ENCODE peak calls at places on chromosome 12, in seven cellular contexts. One of them, this sample, is unnamed.

GRCh38 chr12:82966160-82966559 is 279.5 kb downstream of the TMTC2 start:
- DNase-seq in left ventricle myocardium inferior: no peak
- DNase-seq in colonic mucosa: no peak
- DNase-seq in effector memory CD4-positive, alpha-beta T cell: no peak
- DNase-seq in small intestine: no peak
- DNase-seq in heart right ventricle: no peak
- DNase-seq in GM23248: no peak
- DNase-seq in this sample: no peak

GRCh38 chr12:32561931-32562341 is 117.2 kb upstream of the DNM1L start:
- DNase-seq in GM23248: no peak
- DNase-seq in effector memory CD4-positive, alpha-beta T cell: no peak
- DNase-seq in left ventricle myocardium inferior: no peak
- DNase-seq in colonic mucosa: no peak
- DNase-seq in heart right ventricle: no peak
- DNase-seq in small intestine: no peak
- DNase-seq in this sample: no peak

GRCh38 chr12:2294651-2295475 is 242.1 kb downstream of the CACNA1C start:
- DNase-seq in GM23248: peak; percentile 71
- DNase-seq in small intestine: no peak
- DNase-seq in left ventricle myocardium inferior: no peak
- DNase-seq in colonic mucosa: no peak
- DNase-seq in effector memory CD4-positive, alpha-beta T cell: no peak
- DNase-seq in heart right ventricle: no peak
- DNase-seq in this sample: no peak

GRCh38 chr12:26523708-26524150 is 309.3 kb downstream of the ITPR2 start:
- DNase-seq in heart right ventricle: peak; percentile 87
- DNase-seq in effector memory CD4-positive, alpha-beta T cell: no peak
- DNase-seq in colonic mucosa: peak; percentile 91
- DNase-seq in GM23248: peak; percentile 93
- DNase-seq in left ventricle myocardium inferior: peak; percentile 82
- DNase-seq in small intestine: peak; percentile 99
- DNase-seq in this sample: no peak

GRCh38 chr12:24071842-24072241 is 122.4 kb upstream of the SOX5 start:
- DNase-seq in left ventricle myocardium inferior: no peak
- DNase-seq in heart right ventricle: no peak
- DNase-seq in colonic mucosa: no peak
- DNase-seq in small intestine: no peak
- DNase-seq in effector memory CD4-positive, alpha-beta T cell: no peak
- DNase-seq in GM23248: no peak
- DNase-seq in this sample: no peak

GRCh38 chr12:27193854-27194544 is 50.1 kb upstream of the STK38L start:
- DNase-seq in left ventricle myocardium inferior: peak; percentile 49
- DNase-seq in GM23248: peak; percentile 78
- DNase-seq in small intestine: no peak
- DNase-seq in effector memory CD4-positive, alpha-beta T cell: no peak
- DNase-seq in colonic mucosa: no peak
- DNase-seq in heart right ventricle: peak; percentile 63
- DNase-seq in this sample: no peak

GRCh38 chr12:122865268-122866231 is 30.3 kb downstream of the HIP1R start:
- DNase-seq in left ventricle myocardium inferior: peak; percentile 57
- DNase-seq in effector memory CD4-positive, alpha-beta T cell: no peak
- DNase-seq in colonic mucosa: no peak
- DNase-seq in GM23248: peak; percentile 38
- DNase-seq in heart right ventricle: no peak
- DNase-seq in small intestine: peak; percentile 60
- DNase-seq in this sample: peak; percentile 67

GRCh38 chr12:25415004-25415403 is 138.1 kb downstream of the LMNTD1 start:
- DNase-seq in small intestine: no peak
- DNase-seq in colonic mucosa: no peak
- DNase-seq in left ventricle myocardium inferior: no peak
- DNase-seq in effector memory CD4-positive, alpha-beta T cell: no peak
- DNase-seq in GM23248: no peak
- DNase-seq in heart right ventricle: no peak
- DNase-seq in this sample: no peak

GRCh38 chr12:124032265-124032886 is 59.4 kb downstream of the ZNF664 start:
- DNase-seq in small intestine: peak; percentile 62
- DNase-seq in effector memory CD4-positive, alpha-beta T cell: no peak
- DNase-seq in GM23248: peak; percentile 85
- DNase-seq in heart right ventricle: peak; percentile 63
- DNase-seq in left ventricle myocardium inferior: no peak
- DNase-seq in colonic mucosa: peak; percentile 52
- DNase-seq in this sample: peak; percentile 89

GRCh38 chr12:77537648-77538047 is 293.0 kb upstream of the NAV3 start:
- DNase-seq in GM23248: peak; percentile 12
- DNase-seq in left ventricle myocardium inferior: no peak
- DNase-seq in colonic mucosa: no peak
- DNase-seq in small intestine: no peak
- DNase-seq in effector memory CD4-positive, alpha-beta T cell: no peak
- DNase-seq in heart right ventricle: no peak
- DNase-seq in this sample: no peak

GRCh38 chr12:110766311-110767154 is 23.8 kb upstream of the PPP1CC start:
- DNase-seq in effector memory CD4-positive, alpha-beta T cell: no peak
- DNase-seq in left ventricle myocardium inferior: no peak
- DNase-seq in GM23248: peak; percentile 45
- DNase-seq in heart right ventricle: no peak
- DNase-seq in colonic mucosa: no peak
- DNase-seq in small intestine: no peak
- DNase-seq in this sample: no peak

GRCh38 chr12:3342051-3342450 is 149.0 kb upstream of the PRMT8 start:
- DNase-seq in heart right ventricle: peak; percentile 79
- DNase-seq in colonic mucosa: peak; percentile 23
- DNase-seq in effector memory CD4-positive, alpha-beta T cell: no peak
- DNase-seq in GM23248: peak; percentile 45
- DNase-seq in left ventricle myocardium inferior: peak; percentile 41
- DNase-seq in small intestine: no peak
- DNase-seq in this sample: peak; percentile 82

GRCh38 chr12:106048016-106048415 is 90.7 kb downstream of the NUAK1 start:
- DNase-seq in heart right ventricle: no peak
- DNase-seq in GM23248: no peak
- DNase-seq in small intestine: no peak
- DNase-seq in colonic mucosa: no peak
- DNase-seq in effector memory CD4-positive, alpha-beta T cell: no peak
- DNase-seq in left ventricle myocardium inferior: no peak
- DNase-seq in this sample: no peak

GRCh38 chr12:106157802-106158201 is 19.0 kb upstream of the NUAK1 start:
- DNase-seq in colonic mucosa: no peak
- DNase-seq in heart right ventricle: no peak
- DNase-seq in left ventricle myocardium inferior: no peak
- DNase-seq in effector memory CD4-positive, alpha-beta T cell: no peak
- DNase-seq in small intestine: no peak
- DNase-seq in GM23248: no peak
- DNase-seq in this sample: no peak

GRCh38 chr12:101671157-101671791 is 26.2 kb upstream of the CHPT1 start:
- DNase-seq in colonic mucosa: no peak
- DNase-seq in heart right ventricle: no peak
- DNase-seq in left ventricle myocardium inferior: peak; percentile 17
- DNase-seq in small intestine: peak; percentile 31
- DNase-seq in effector memory CD4-positive, alpha-beta T cell: no peak
- DNase-seq in GM23248: no peak
- DNase-seq in this sample: no peak

GRCh38 chr12:6766651-6767300 is 613 bp downstream of the PTMS start:
- DNase-seq in left ventricle myocardium inferior: peak; percentile 85
- DNase-seq in small intestine: peak; percentile 63
- DNase-seq in heart right ventricle: peak; percentile 83
- DNase-seq in GM23248: peak; percentile 90
- DNase-seq in effector memory CD4-positive, alpha-beta T cell: peak; percentile 30
- DNase-seq in colonic mucosa: peak; percentile 85
- DNase-seq in this sample: peak; percentile 91

GRCh38 chr12:99611117-99611516 is 36.4 kb upstream of the GARIN6 start:
- DNase-seq in small intestine: no peak
- DNase-seq in colonic mucosa: no peak
- DNase-seq in left ventricle myocardium inferior: no peak
- DNase-seq in effector memory CD4-positive, alpha-beta T cell: no peak
- DNase-seq in heart right ventricle: no peak
- DNase-seq in GM23248: peak; percentile 36
- DNase-seq in this sample: no peak

GRCh38 chr12:116864371-116865160 is 16.7 kb downstream of the HRK start:
- DNase-seq in colonic mucosa: no peak
- DNase-seq in small intestine: no peak
- DNase-seq in left ventricle myocardium inferior: no peak
- DNase-seq in heart right ventricle: no peak
- DNase-seq in GM23248: peak; percentile 84
- DNase-seq in effector memory CD4-positive, alpha-beta T cell: no peak
- DNase-seq in this sample: no peak

GRCh38 chr12:114680498-114681148 is 3.4 kb downstream of the TBX3 start:
- DNase-seq in GM23248: peak; percentile 58
- DNase-seq in heart right ventricle: no peak
- DNase-seq in left ventricle myocardium inferior: no peak
- DNase-seq in colonic mucosa: no peak
- DNase-seq in effector memory CD4-positive, alpha-beta T cell: no peak
- DNase-seq in small intestine: no peak
- DNase-seq in this sample: no peak

GRCh38 chr12:23066095-23066494 is 441.1 kb downstream of the ETNK1 start:
- DNase-seq in left ventricle myocardium inferior: no peak
- DNase-seq in effector memory CD4-positive, alpha-beta T cell: no peak
- DNase-seq in small intestine: no peak
- DNase-seq in colonic mucosa: no peak
- DNase-seq in GM23248: peak; percentile 30
- DNase-seq in heart right ventricle: no peak
- DNase-seq in this sample: no peak

GRCh38 chr12:110247340-110248095 is 33.5 kb upstream of the ATP2A2 start:
- DNase-seq in heart right ventricle: no peak
- DNase-seq in GM23248: no peak
- DNase-seq in small intestine: peak; percentile 98
- DNase-seq in colonic mucosa: peak; percentile 88
- DNase-seq in effector memory CD4-positive, alpha-beta T cell: no peak
- DNase-seq in left ventricle myocardium inferior: peak; percentile 59
- DNase-seq in this sample: no peak

GRCh38 chr12:97946701-97947100 is 484.1 kb downstream of the RMST start:
- DNase-seq in effector memory CD4-positive, alpha-beta T cell: no peak
- DNase-seq in heart right ventricle: no peak
- DNase-seq in GM23248: no peak
- DNase-seq in small intestine: no peak
- DNase-seq in colonic mucosa: no peak
- DNase-seq in left ventricle myocardium inferior: no peak
- DNase-seq in this sample: no peak

GRCh38 chr12:105257321-105257728 is 21.4 kb upstream of the APPL2 start:
- DNase-seq in colonic mucosa: no peak
- DNase-seq in heart right ventricle: no peak
- DNase-seq in effector memory CD4-positive, alpha-beta T cell: no peak
- DNase-seq in GM23248: peak; percentile 92
- DNase-seq in left ventricle myocardium inferior: no peak
- DNase-seq in small intestine: no peak
- DNase-seq in this sample: no peak

GRCh38 chr12:51077930-51078329 is 5.5 kb downstream of the CSRNP2 start:
- DNase-seq in small intestine: no peak
- DNase-seq in left ventricle myocardium inferior: no peak
- DNase-seq in heart right ventricle: peak; percentile 54
- DNase-seq in GM23248: peak; percentile 78
- DNase-seq in effector memory CD4-positive, alpha-beta T cell: no peak
- DNase-seq in colonic mucosa: no peak
- DNase-seq in this sample: no peak

GRCh38 chr12:20420557-20420956 is 52.2 kb downstream of the PDE3A start:
- DNase-seq in small intestine: peak; percentile 79
- DNase-seq in GM23248: no peak
- DNase-seq in heart right ventricle: no peak
- DNase-seq in effector memory CD4-positive, alpha-beta T cell: no peak
- DNase-seq in colonic mucosa: peak; percentile 57
- DNase-seq in left ventricle myocardium inferior: no peak
- DNase-seq in this sample: no peak

GRCh38 chr12:51631591-51631990 is 40.6 kb downstream of the SCN8A start:
- DNase-seq in effector memory CD4-positive, alpha-beta T cell: no peak
- DNase-seq in heart right ventricle: no peak
- DNase-seq in GM23248: peak; percentile 88
- DNase-seq in colonic mucosa: no peak
- DNase-seq in left ventricle myocardium inferior: no peak
- DNase-seq in small intestine: no peak
- DNase-seq in this sample: no peak

DNA sequence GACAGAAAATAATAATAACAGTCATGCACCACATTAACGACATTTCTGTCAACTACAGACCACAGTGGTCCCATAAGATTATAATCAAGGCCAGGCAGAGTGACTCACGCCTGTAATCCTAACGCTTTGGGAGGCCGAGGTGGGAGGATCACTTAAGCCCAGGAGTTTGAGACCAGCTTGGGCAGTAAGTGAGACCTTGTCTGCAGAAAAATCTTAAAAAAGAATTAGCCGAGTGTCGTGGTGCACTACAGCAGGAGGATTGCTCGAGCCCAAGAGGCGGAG is 8.6 kb downstream of the NAB2 start:
- DNase-seq in small intestine: no peak
- DNase-seq in heart right ventricle: no peak
- DNase-seq in colonic mucosa: no peak
- DNase-seq in GM23248: no peak
- DNase-seq in left ventricle myocardium inferior: no peak
- DNase-seq in effector memory CD4-positive, alpha-beta T cell: no peak
- DNase-seq in this sample: no peak
- H3K36me3 ChIP-seq in small intestine: peaks cover 6% of the 10 kb centered on the region
- H3K36me3 ChIP-seq in heart right ventricle: no peaks in the 10 kb centered on the region
- H3K36me3 ChIP-seq in colonic mucosa: peaks cover 15% of the 10 kb centered on the region
- H3K36me3 ChIP-seq in GM23248: peaks cover 20% of the 10 kb centered on the region
- H3K36me3 ChIP-seq in left ventricle myocardium inferior: peaks cover 77% of the 10 kb centered on the region
- H3K36me3 ChIP-seq in effector memory CD4-positive, alpha-beta T cell: peaks cover 48% of the 10 kb centered on the region
- H3K36me3 ChIP-seq in this sample: peaks cover 16% of the 10 kb centered on the region

GRCh38 chr12:46523446-46523845 is 150.9 kb upstream of the SLC38A2 start:
- DNase-seq in small intestine: no peak
- DNase-seq in GM23248: no peak
- DNase-seq in colonic mucosa: no peak
- DNase-seq in left ventricle myocardium inferior: no peak
- DNase-seq in heart right ventricle: no peak
- DNase-seq in effector memory CD4-positive, alpha-beta T cell: no peak
- DNase-seq in this sample: no peak
- H3K4me3 ChIP-seq in small intestine: peak overlapping the region; percentile 10
- H3K4me3 ChIP-seq in GM23248: peak overlapping the region; percentile 65
- H3K4me3 ChIP-seq in colonic mucosa: no peak overlapping the region
- H3K4me3 ChIP-seq in left ventricle myocardium inferior: no peak overlapping the region
- H3K4me3 ChIP-seq in heart right ventricle: no peak overlapping the region
- H3K4me3 ChIP-seq in effector memory CD4-positive, alpha-beta T cell: peak overlapping the region; percentile 4
- H3K4me3 ChIP-seq in this sample: no peak overlapping the region

DNA sequence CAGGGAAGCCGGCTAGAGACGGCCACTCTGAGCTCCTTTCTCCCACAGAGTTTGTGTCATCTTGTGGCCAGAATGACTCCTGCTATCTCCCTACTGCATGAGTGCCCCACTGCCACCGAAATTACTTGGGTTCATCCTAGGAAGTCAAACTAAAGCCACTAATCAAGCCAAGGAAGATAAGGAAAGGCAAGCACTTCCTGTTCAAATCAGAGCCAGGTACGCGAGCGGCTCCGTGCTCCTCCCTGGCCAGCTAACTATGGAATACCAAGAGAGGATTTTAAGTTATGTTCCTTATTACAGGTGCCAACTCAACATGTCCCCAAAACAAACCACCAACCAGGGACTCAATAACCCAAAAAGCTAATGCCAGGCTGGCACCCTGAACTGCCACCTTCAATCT is 15.9 kb upstream of the RAB35 start:
- DNase-seq in left ventricle myocardium inferior: no peak
- DNase-seq in effector memory CD4-positive, alpha-beta T cell: no peak
- DNase-seq in heart right ventricle: no peak
- DNase-seq in small intestine: no peak
- DNase-seq in colonic mucosa: no peak
- DNase-seq in GM23248: no peak
- DNase-seq in this sample: no peak
- H3K36me3 ChIP-seq in left ventricle myocardium inferior: peaks cover 100% of the 10 kb centered on the region
- H3K36me3 ChIP-seq in effector memory CD4-positive, alpha-beta T cell: peaks cover 92% of the 10 kb centered on the region
- H3K36me3 ChIP-seq in heart right ventricle: peaks cover 12% of the 10 kb centered on the region
- H3K36me3 ChIP-seq in small intestine: peaks cover 19% of the 10 kb centered on the region
- H3K36me3 ChIP-seq in colonic mucosa: peaks cover 45% of the 10 kb centered on the region
- H3K36me3 ChIP-seq in GM23248: peaks cover 51% of the 10 kb centered on the region
- H3K36me3 ChIP-seq in this sample: peaks cover 74% of the 10 kb centered on the region

GRCh38 chr12:57476993-57477709 is 2.5 kb downstream of the ARHGAP9 start:
- DNase-seq in GM23248: no peak
- DNase-seq in effector memory CD4-positive, alpha-beta T cell: no peak
- DNase-seq in small intestine: no peak
- DNase-seq in heart right ventricle: no peak
- DNase-seq in left ventricle myocardium inferior: no peak
- DNase-seq in colonic mucosa: no peak
- DNase-seq in this sample: no peak
- H3K4me3 ChIP-seq in GM23248: no peak overlapping the region
- H3K4me3 ChIP-seq in effector memory CD4-positive, alpha-beta T cell: peak overlapping the region; percentile 75
- H3K4me3 ChIP-seq in small intestine: peak overlapping the region; percentile 48
- H3K4me3 ChIP-seq in heart right ventricle: peak overlapping the region; percentile 68
- H3K4me3 ChIP-seq in left ventricle myocardium inferior: peak overlapping the region; percentile 64
- H3K4me3 ChIP-seq in colonic mucosa: peak overlapping the region; percentile 30
- H3K4me3 ChIP-seq in this sample: no peak overlapping the region